ENCODE peak calls at places on chromosome 15, in seven cellular contexts. I is A549, O is PC-9, D is GM23338, Z is PC-3, G is GM23248, B is hepatocyte. T is an unnamed sample.

GRCh38 chr15:51184637-51185036 is 89.9 kb upstream of the TNFAIP8L3 start:
- DNase-seq in G (no peak), D (no peak), B (no peak), Z (no peak), I (no peak), O (no peak), T (no peak)

GRCh38 chr15:93060336-93061248 is 28.4 kb downstream of the RGMA start:
- DNase-seq in O (no peak), G (no peak), B (no peak), D (no peak), Z (no peak), I (no peak), T (no peak)

GRCh38 chr15:35038655-35039534 is 46.2 kb downstream of the NANOGP8 start:
- DNase-seq in B (no peak), Z (peak; percentile 42), D (no peak), O (no peak), I (no peak), G (peak; percentile 74), T (no peak)

GRCh38 chr15:91150492-91151160 is 50.6 kb downstream of the SV2B start:
- DNase-seq in G (no peak), B (no peak), Z (no peak), O (no peak), I (no peak), D (no peak), T (no peak)

GRCh38 chr15:51331141-51331540 is 7.3 kb downstream of the CYP19A1 start:
- DNase-seq in G (no peak), I (no peak), O (no peak), Z (no peak), D (no peak), B (peak; percentile 53), T (no peak)

GRCh38 chr15:30794388-30794787 is 109.3 kb upstream of the FAN1 start:
- DNase-seq in Z (no peak), I (no peak), O (no peak), B (no peak), G (no peak), D (no peak), T (no peak)

GRCh38 chr15:63842626-63843025 is 8.9 kb upstream of the HERC1 start:
- DNase-seq in O (no peak), B (no peak), I (no peak), G (no peak), Z (no peak), D (no peak), T (no peak)

GRCh38 chr15:70376929-70377691 is 279.4 kb upstream of the TLE3 start:
- DNase-seq in I (no peak), B (peak; percentile 51), Z (no peak), O (no peak), D (peak; percentile 61), G (peak; percentile 85), T (no peak)

GRCh38 chr15:48966595-48967301 is 3.0 kb upstream of the SHC4 start:
- DNase-seq in G (peak; percentile 62), B (no peak), Z (peak; percentile 70), O (no peak), D (no peak), I (no peak), T (no peak)

GRCh38 chr15:92714071-92714456 is 58.5 kb upstream of the FAM174B start:
- DNase-seq in O (peak; percentile 42), B (peak; percentile 33), G (peak; percentile 66), I (peak; percentile 35), D (peak; percentile 80), Z (peak; percentile 51), T (peak; percentile 29)

GRCh38 chr15:78507831-78508160 is 419 bp downstream of the HYKK start:
- DNase-seq in O (no peak), I (peak; percentile 53), D (no peak), G (peak; percentile 43), Z (no peak), B (no peak), T (no peak)

GRCh38 chr15:33671456-33671855 is 296.8 kb upstream of the CHRM5 start:
- DNase-seq in B (no peak), D (no peak), I (no peak), Z (no peak), G (no peak), O (no peak), T (no peak)

GRCh38 chr15:92205255-92205739 is 188.4 kb upstream of the ST8SIA2 start:
- DNase-seq in D (peak; percentile 70), I (no peak), G (peak; percentile 12), O (no peak), B (peak; percentile 42), Z (no peak), T (no peak)

GRCh38 chr15:84034831-84035753 is 200.5 kb upstream of the GOLGA6L4 start:
- DNase-seq in O (no peak), I (no peak), D (peak; percentile 83), B (peak; percentile 58), Z (peak; percentile 70), G (peak; percentile 54), T (no peak)

GRCh38 chr15:70383856-70384255 is 286.1 kb upstream of the TLE3 start:
- DNase-seq in O (no peak), I (no peak), Z (no peak), D (no peak), G (no peak), B (no peak), T (no peak)

GRCh38 chr15:32091505-32092380 is 61.4 kb downstream of the CHRNA7 start:
- DNase-seq in I (no peak), D (peak; percentile 36), Z (no peak), G (no peak), B (no peak), O (no peak), T (no peak)

GRCh38 chr15:82045179-82045891 is 483 bp downstream of the MEX3B start:
- DNase-seq in D (peak; percentile 48), I (peak; percentile 45), Z (no peak), G (peak; percentile 80), O (peak; percentile 9), B (peak; percentile 55), T (peak; percentile 59)

GRCh38 chr15:74816624-74817369 is 4.2 kb downstream of the LMAN1L start:
- DNase-seq in G (no peak), I (no peak), Z (no peak), B (no peak), D (peak; percentile 26), O (no peak), T (no peak)

GRCh38 chr15:80514071-80514780 is 110.0 kb downstream of the ARNT2 start:
- DNase-seq in D (no peak), O (no peak), Z (no peak), G (peak; percentile 92), I (no peak), B (no peak), T (no peak)

GRCh38 chr15:33915571-33916407 is 52.5 kb upstream of the CHRM5 start:
- DNase-seq in Z (no peak), D (peak; percentile 16), I (no peak), O (peak; percentile 67), G (peak; percentile 32), B (peak; percentile 45), T (no peak)

GRCh38 chr15:85318048-85318731 is 62.2 kb upstream of the AKAP13 start:
- DNase-seq in B (peak; percentile 38), Z (peak; percentile 67), D (no peak), O (peak; percentile 43), I (peak; percentile 29), G (peak; percentile 89), T (no peak)

DNA sequence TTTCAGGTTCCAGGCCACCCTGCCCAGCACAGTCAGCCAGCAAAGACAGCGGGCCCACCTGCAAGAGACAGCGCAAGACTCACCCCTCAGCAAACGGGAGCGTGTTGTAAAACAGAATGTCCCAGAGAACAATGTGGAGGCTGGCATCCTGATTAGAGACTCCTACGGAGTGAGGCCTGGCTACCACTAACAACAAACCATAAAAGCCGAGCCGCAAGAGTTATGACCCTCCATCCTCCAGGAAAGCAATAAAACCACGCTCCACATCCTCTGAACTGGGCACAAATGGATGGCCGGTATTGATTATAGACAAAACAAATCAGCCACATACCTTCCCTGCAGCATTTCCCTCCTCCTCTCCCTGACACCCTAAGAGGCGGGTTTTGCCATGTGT is 75.8 kb upstream of the LIPC start:
- DNase-seq in O (no peak), B (no peak), D (no peak), G (no peak), I (no peak), Z (no peak), T (no peak)
- H3K4me2 ChIP-seq in O (no peak overlapping the region), B (no peak overlapping the region), D (no peak overlapping the region), G (no peak overlapping the region), I (no peak overlapping the region), Z (no peak overlapping the region), T (no peak overlapping the region)

GRCh38 chr15:72754096-72754495 is 29.5 kb downstream of the ADPGK start:
- DNase-seq in O (no peak), D (no peak), I (no peak), G (no peak), B (no peak), Z (no peak), T (no peak)

GRCh38 chr15:72760590-72761260 is 22.8 kb downstream of the ADPGK start:
- DNase-seq in O (no peak), Z (no peak), G (no peak), B (no peak), I (no peak), D (no peak), T (no peak)

DNA sequence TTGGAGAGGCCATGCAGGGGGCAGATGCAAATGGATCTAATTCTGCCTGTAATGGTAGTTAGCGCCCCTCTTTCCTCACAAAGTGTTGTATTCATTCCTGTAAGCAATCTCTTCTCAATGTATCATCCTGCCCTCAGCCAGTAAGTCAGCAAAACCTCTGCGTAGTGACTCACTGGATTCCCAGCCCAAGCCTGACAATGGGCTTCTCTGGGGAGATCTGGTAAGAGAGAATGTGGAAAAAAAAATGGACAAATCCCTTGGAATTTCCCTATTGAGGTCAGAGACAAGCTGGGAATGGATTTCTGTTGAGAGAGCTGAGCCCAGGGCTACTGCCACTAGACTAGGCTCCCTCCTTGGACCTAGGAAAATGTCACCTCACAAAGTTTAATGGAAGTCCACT is 25.4 kb downstream of the ADPGK start:
- DNase-seq in Z (peak; percentile 19), D (no peak), O (no peak), B (peak; percentile 35), I (no peak), G (peak; percentile 94), T (no peak)
- H3K4me2 ChIP-seq in Z (no peak overlapping the region), D (no peak overlapping the region), O (no peak overlapping the region), B (no peak overlapping the region), I (no peak overlapping the region), G (no peak overlapping the region), T (no peak overlapping the region)

DNA sequence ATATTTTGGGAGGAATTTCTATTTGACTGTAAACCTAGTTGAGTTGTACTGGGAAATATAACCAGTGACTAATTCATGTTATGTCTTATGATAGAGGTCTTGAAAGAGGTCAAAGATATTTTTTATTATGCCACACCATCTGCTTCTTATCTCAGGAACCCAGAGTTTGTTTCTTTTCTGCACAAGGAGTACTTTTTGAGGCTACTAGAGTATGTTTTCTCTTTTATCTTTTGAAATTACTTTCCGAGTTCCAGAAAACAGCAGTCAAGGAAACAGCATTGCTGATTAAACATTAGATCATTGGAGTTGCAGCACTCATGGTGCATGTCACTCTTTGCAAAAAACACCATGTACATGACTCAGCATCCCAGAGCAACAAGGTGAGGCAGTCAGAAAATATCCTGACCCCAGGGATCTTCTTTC is 645.8 kb upstream of the NR2F2 start:
- DNase-seq in Z (peak; percentile 87), D (no peak), G (peak; percentile 90), B (peak; percentile 48), O (peak; percentile 32), I (peak; percentile 23), T (no peak)
- H3K4me2 ChIP-seq in Z (peak overlapping the region; percentile 51), D (no peak overlapping the region), G (peak overlapping the region; percentile 55), B (no peak overlapping the region), O (peak overlapping the region; percentile 52), I (peak overlapping the region; percentile 40), T (no peak overlapping the region)

DNA sequence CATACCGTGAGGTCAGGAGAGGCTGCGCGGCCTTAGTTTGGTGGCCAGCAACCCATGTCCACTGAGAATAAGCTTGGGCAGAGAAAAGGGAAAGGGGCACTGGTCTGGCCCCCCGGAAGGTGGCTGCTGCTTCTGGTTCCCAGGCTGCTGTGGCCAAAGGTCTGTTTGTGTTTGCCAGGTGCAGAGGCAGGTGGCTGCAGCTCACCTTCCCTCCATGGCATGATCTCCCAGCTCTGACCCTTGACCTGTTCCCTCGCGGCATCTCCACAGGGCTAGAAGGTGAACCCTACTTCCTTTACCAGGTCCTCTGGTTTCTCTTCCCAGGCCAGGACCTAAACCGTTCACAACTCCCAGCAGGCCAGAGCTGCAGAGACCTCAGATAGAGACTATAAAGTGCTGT is 13.8 kb downstream of the VPS18 start:
- DNase-seq in O (no peak), D (no peak), I (no peak), G (no peak), Z (no peak), B (no peak), T (no peak)
- H3K4me2 ChIP-seq in O (peak overlapping the region; percentile 79), D (no peak overlapping the region), I (no peak overlapping the region), G (no peak overlapping the region), Z (no peak overlapping the region), B (peak overlapping the region; percentile 7), T (no peak overlapping the region)